ENCODE peak calls at places on chromosomes 12 and 14, in ten cellular contexts. E is hepatic stellate cell, H is IMR-90, A is T-cell, R is RWPE1, Y is A549, Z is activated T-helper 1 cell treated with Interleukin-2 at 50 U/mL for 16 hours, T is cardiac muscle cell, O is Caco-2, I is AML-193. N is an unnamed sample.

GRCh38 chr14:67557118-67557517 is 24.0 kb downstream of the PLEKHH1 start:
- DNase-seq in O (peak), E (peak), T (no peak), Y (peak), H (peak), Z (no peak), I (no peak), A (no peak), R (peak), N (no peak)

GRCh38 chr14:69973846-69974245 is 94.6 kb downstream of the SMOC1 start:
- DNase-seq in R (no peak), T (no peak), I (no peak), Y (no peak), A (no peak), Z (no peak), H (no peak), O (no peak), E (no peak), N (no peak)

GRCh38 chr14:72433511-72433910 is 460.4 kb downstream of the DPF3 start:
- DNase-seq in T (peak), H (peak), I (no peak), E (peak), R (peak), A (no peak), O (no peak), Z (no peak), Y (peak), N (no peak)

GRCh38 chr12:89151536-89151935 is 200.8 kb downstream of the DUSP6 start:
- DNase-seq in H (no peak), T (no peak), Y (no peak), A (no peak), O (no peak), Z (no peak), R (no peak), I (no peak), E (no peak), N (no peak)

GRCh38 chr14:105486974-105487448 is 325 bp downstream of the CRIP1 start:
- DNase-seq in R (no peak), Y (peak), E (no peak), A (peak), Z (no peak), H (no peak), T (no peak), I (no peak), O (no peak), N (no peak)

GRCh38 chr12:128111333-128111732 is 155.6 kb upstream of the TMEM132C start:
- DNase-seq in E (no peak), A (no peak), R (no peak), Y (no peak), Z (no peak), I (no peak), O (no peak), H (no peak), T (no peak), N (no peak)

GRCh38 chr14:51546603-51547258 is 105.0 kb upstream of the FRMD6 start:
- DNase-seq in O (no peak), H (no peak), R (no peak), A (no peak), Y (no peak), E (no peak), Z (no peak), T (no peak), I (no peak), N (no peak)

GRCh38 chr14:63770187-63770807 is 42.4 kb upstream of the SGPP1 start:
- DNase-seq in T (peak), I (peak), A (peak), Z (peak), H (peak), R (peak), O (no peak), E (peak), Y (peak), N (peak)

GRCh38 chr12:3473844-3474243 is 17.2 kb upstream of the PRMT8 start:
- DNase-seq in Y (no peak), I (no peak), E (no peak), H (no peak), T (no peak), O (no peak), R (no peak), A (no peak), Z (no peak), N (no peak)

GRCh38 chr14:57464013-57464730 is 29.5 kb downstream of the CCDC198 start:
- DNase-seq in Y (peak), O (no peak), H (no peak), R (no peak), I (no peak), E (no peak), A (no peak), Z (no peak), T (no peak), N (no peak)

GRCh38 chr14:94466706-94467370 is 9.2 kb downstream of the SERPINA9 start:
- DNase-seq in R (no peak), Y (no peak), Z (no peak), A (no peak), E (no peak), T (no peak), I (no peak), H (no peak), O (no peak), N (no peak)

GRCh38 chr12:106585862-106586534 is 3.2 kb downstream of the RFX4 start:
- DNase-seq in O (no peak), I (no peak), Z (no peak), H (no peak), E (no peak), R (no peak), A (no peak), T (no peak), Y (peak), N (no peak)

GRCh38 chr14:65333926-65334687 is 78.4 kb upstream of the FUT8 start:
- DNase-seq in A (no peak), Z (no peak), T (peak), O (peak), E (peak), R (no peak), H (peak), I (no peak), Y (no peak), N (no peak)

GRCh38 chr14:68392393-68393085 is 400.3 kb downstream of the ZFP36L1 start:
- DNase-seq in I (no peak), O (no peak), Y (no peak), Z (no peak), R (no peak), A (no peak), T (peak), H (no peak), E (no peak), N (peak)

GRCh38 chr14:105400016-105400415 is 1.7 kb downstream of the TEX22 start:
- DNase-seq in H (no peak), O (no peak), Z (no peak), E (no peak), Y (no peak), I (no peak), T (no peak), R (no peak), A (no peak), N (no peak)

GRCh38 chr12:87784350-87784749 is 244.9 kb downstream of the C12orf50 start:
- DNase-seq in O (no peak), R (no peak), Y (no peak), Z (no peak), T (no peak), H (no peak), I (no peak), A (no peak), E (no peak), N (no peak)

GRCh38 chr14:33938131-33938949 is 12.5 kb downstream of the EGLN3 start:
- DNase-seq in Y (peak), Z (no peak), O (no peak), E (no peak), A (no peak), I (no peak), R (no peak), T (peak), H (no peak), N (no peak)

GRCh38 chr14:69483765-69484443 is 624 bp upstream of the PLEKHD1 start:
- DNase-seq in Y (peak), I (no peak), Z (no peak), O (no peak), R (peak), A (no peak), H (peak), E (peak), T (peak), N (no peak)

GRCh38 chr14:51039285-51039684 is 55.6 kb downstream of the TRIM9 start:
- DNase-seq in Y (no peak), H (no peak), T (no peak), I (no peak), O (no peak), Z (no peak), A (no peak), E (no peak), R (no peak), N (peak)

GRCh38 chr12:68253504-68253903 is at the start of gene IL22:
- DNase-seq in T (no peak), H (no peak), E (no peak), O (no peak), Z (no peak), A (no peak), I (no peak), Y (no peak), R (no peak), N (no peak)

GRCh38 chr12:67790660-67791059 is 142.1 kb downstream of the DYRK2 start:
- DNase-seq in A (no peak), R (no peak), T (no peak), Z (no peak), E (no peak), O (no peak), H (peak), I (no peak), Y (no peak), N (no peak)

GRCh38 chr14:75158843-75159614 is 17.4 kb downstream of the TMED10 start:
- DNase-seq in O (no peak), R (no peak), T (no peak), H (peak), E (no peak), A (no peak), Y (peak), I (no peak), Z (no peak), N (no peak)

GRCh38 chr14:25094171-25094907 is 44.4 kb upstream of the STXBP6 start:
- DNase-seq in E (no peak), I (no peak), Z (no peak), Y (no peak), O (no peak), H (peak), A (no peak), R (no peak), T (no peak), N (peak)

GRCh38 chr12:34290191-34290995 is 268.1 kb downstream of the ALG10 start:
- DNase-seq in A (no peak), I (no peak), R (no peak), T (no peak), Z (no peak), Y (no peak), H (no peak), E (no peak), O (peak), N (no peak)

GRCh38 chr12:58106185-58106584 is 164.8 kb downstream of the ATP23 start:
- DNase-seq in I (no peak), R (no peak), E (no peak), H (no peak), T (no peak), A (no peak), O (no peak), Z (no peak), Y (no peak), N (no peak)

GRCh38 chr12:128245106-128245505 is 21.9 kb upstream of the TMEM132C start:
- DNase-seq in E (no peak), O (no peak), Y (no peak), Z (no peak), R (no peak), A (no peak), T (no peak), I (no peak), H (no peak), N (no peak)

GRCh38 chr14:91931478-91932088 is 15.9 kb downstream of the FBLN5 start:
- DNase-seq in Z (no peak), E (no peak), I (no peak), R (no peak), Y (no peak), A (no peak), O (no peak), T (no peak), H (no peak), N (no peak)

GRCh38 chr12:93125126-93125525 is 196.0 kb upstream of the EEA1 start:
- DNase-seq in I (no peak), Y (no peak), H (no peak), O (no peak), R (no peak), Z (no peak), E (no peak), T (no peak), A (no peak), N (no peak)

GRCh38 chr12:15563683-15564082 is 225.5 kb downstream of the EPS8 start:
- DNase-seq in Z (no peak), I (peak), E (peak), O (no peak), Y (no peak), R (no peak), H (peak), A (no peak), T (peak), N (no peak)

GRCh38 chr14:56888274-56888673 is 78.0 kb upstream of the OTX2 start:
- DNase-seq in T (no peak), R (no peak), Y (no peak), A (no peak), E (no peak), Z (no peak), I (no peak), H (no peak), O (no peak), N (no peak)

N was measured in Kasumi-1.